ENCODE peak calls at places on chromosomes 4 and X, in six cellular contexts. C is right lobe of liver, Q is endodermal cell, W is heart right ventricle, R is H9, N is Panc1. K is an unnamed sample.

GRCh38 chrX:77014655-77015377 is 432.4 kb upstream of the FGF16 start:
- DNase-seq in N (no peak), Q (peak; percentile 72), W (no peak), C (no peak), R (peak; percentile 58), K (no peak)

GRCh38 chr4:20612313-20612712 is 87.9 kb upstream of the PACRGL start:
- DNase-seq in R (no peak), Q (no peak), W (no peak), C (no peak), N (no peak), K (no peak)

GRCh38 chr4:184598753-184599491 is 50.3 kb downstream of the CASP3 start:
- DNase-seq in N (no peak), C (no peak), W (peak; percentile 20), Q (no peak), R (no peak), K (no peak)

GRCh38 chrX:103329991-103330390 is at the start of gene TCEAL7:
- DNase-seq in W (peak; percentile 6), Q (no peak), C (no peak), R (peak; percentile 59), N (no peak), K (peak; percentile 38)

GRCh38 chr4:54224960-54225670 is 4.0 kb upstream of the PDGFRA start:
- DNase-seq in N (no peak), R (no peak), C (no peak), W (no peak), Q (peak; percentile 61), K (no peak)

GRCh38 chr4:38177792-38178665 is 217.8 kb downstream of the PTTG2 start:
- DNase-seq in Q (no peak), C (peak; percentile 73), R (no peak), W (peak; percentile 78), N (no peak), K (no peak)

GRCh38 chr4:109465065-109465464 is 31.4 kb downstream of the SEC24B start:
- DNase-seq in Q (no peak), N (no peak), W (no peak), C (no peak), R (no peak), K (no peak)

GRCh38 chr4:140637836-140638235 is 69.1 kb upstream of the UCP1 start:
- DNase-seq in R (peak; percentile 41), Q (peak; percentile 81), W (no peak), N (no peak), C (no peak), K (peak; percentile 60)

GRCh38 chrX:22674947-22675346 is 324.8 kb upstream of the DDX53 start:
- DNase-seq in R (no peak), N (no peak), Q (no peak), W (no peak), C (no peak), K (no peak)

GRCh38 chr4:4364061-4364460 is 22.8 kb upstream of the NSG1 start:
- DNase-seq in Q (no peak), W (no peak), C (no peak), N (no peak), R (no peak), K (no peak)

GRCh38 chrX:47523297-47523696 is 37.7 kb upstream of the ARAF start:
- DNase-seq in R (peak; percentile 79), N (no peak), W (peak; percentile 87), Q (peak; percentile 92), C (peak; percentile 84), K (peak; percentile 71)

GRCh38 chr4:172998527-172999469 is 169.8 kb upstream of the GALNT7 start:
- DNase-seq in C (no peak), W (no peak), N (no peak), Q (no peak), R (no peak), K (no peak)

GRCh38 chr4:62014982-62015739 is 815.0 kb downstream of the ADGRL3 start:
- DNase-seq in W (no peak), R (no peak), N (no peak), C (no peak), Q (no peak), K (no peak)

GRCh38 chr4:1593038-1593417 is 91.1 kb downstream of the FAM53A start:
- DNase-seq in N (no peak), R (no peak), C (peak; percentile 41), Q (no peak), W (peak; percentile 6), K (no peak)

GRCh38 chrX:118347131-118347530 is 1.2 kb downstream of the WDR44 start:
- DNase-seq in Q (no peak), N (no peak), W (no peak), C (no peak), R (no peak), K (no peak)

GRCh38 chrX:46733226-46733625 is 25.7 kb downstream of the SLC9A7 start:
- DNase-seq in W (no peak), Q (no peak), C (no peak), N (no peak), R (no peak), K (no peak)

GRCh38 chr4:53633608-53634007 is 42.3 kb upstream of the LNX1 start:
- DNase-seq in R (no peak), W (no peak), C (no peak), Q (no peak), N (no peak), K (no peak)

GRCh38 chr4:53905935-53906377 is 158.4 kb downstream of the CHIC2 start:
- DNase-seq in N (no peak), Q (peak; percentile 82), C (peak; percentile 74), W (peak; percentile 24), R (peak; percentile 65), K (no peak)

GRCh38 chr4:177461606-177462005 is 19.4 kb upstream of the AGA start:
- DNase-seq in C (no peak), W (no peak), N (no peak), Q (no peak), R (no peak), K (no peak)

DNA sequence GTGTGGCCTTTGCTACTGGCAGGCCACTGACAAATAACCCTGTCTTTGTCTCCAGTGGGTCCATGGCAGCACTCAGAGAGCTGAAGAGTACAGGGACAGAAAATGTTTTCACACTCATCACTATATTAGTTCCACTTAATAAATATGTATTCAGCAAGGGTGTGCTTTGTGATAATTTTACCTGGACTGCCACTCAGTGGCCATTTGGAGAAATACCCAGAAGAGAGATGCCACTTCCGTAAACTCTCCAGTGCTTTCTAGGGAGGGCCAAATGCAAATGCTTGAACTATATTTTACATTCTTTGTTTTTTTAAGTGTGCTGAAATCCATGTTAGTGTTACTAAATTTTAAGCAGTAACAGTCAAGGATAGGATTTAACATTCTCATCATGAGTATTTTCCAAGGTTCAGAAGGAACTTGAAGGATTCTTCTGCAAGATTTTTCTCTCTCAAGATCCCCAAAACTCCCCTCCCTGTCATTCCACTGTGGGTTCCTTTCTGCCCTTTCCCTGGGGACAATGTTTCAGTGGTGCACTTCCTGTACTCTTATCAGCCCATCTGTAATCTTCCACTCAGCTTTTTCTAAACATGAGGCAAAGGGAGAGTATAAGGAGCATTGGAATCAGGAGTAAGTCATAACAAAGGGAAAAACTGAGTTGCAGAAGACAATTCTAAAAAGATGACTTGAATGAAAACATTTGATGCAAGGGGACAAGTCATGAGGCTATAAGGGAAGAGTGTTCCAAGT is 46.0 kb downstream of the TFDP3 start:
- DNase-seq in N (no peak), C (no peak), R (no peak), Q (peak; percentile 44), W (no peak), K (no peak)
- TF ChIP-seq CTCF in N (peak; percentile 66), C (peak; percentile 36), R (peak; percentile 84), Q (peak; percentile 84), W (peak; percentile 37), K (no peak)

DNA sequence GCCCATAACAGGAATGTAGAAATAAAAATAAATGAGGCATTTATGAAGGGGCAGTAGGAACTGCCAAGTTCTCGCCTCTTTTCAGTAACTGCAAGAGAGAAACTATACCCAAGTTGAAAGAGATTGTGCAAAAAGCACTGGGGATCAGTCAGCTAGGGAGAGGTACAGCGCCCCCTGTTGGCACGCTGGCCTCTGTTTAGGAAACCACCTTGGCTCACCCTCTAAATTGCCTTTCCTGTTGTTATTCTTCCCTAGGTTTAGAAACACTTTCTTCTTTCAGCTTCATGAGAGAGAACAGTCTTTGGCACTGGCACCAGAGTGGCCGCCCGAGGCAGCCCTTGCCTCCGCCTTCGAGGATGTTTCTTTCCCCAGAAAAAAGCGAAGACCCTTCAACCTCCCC is 348.5 kb downstream of the MID1IP1 start:
- DNase-seq in N (peak; percentile 12), W (peak; percentile 79), C (peak; percentile 52), R (peak; percentile 76), Q (peak; percentile 93), K (peak; percentile 59)
- H3K27me3 ChIP-seq in N (no peaks in the 10 kb centered on the region), W (no peaks in the 10 kb centered on the region), C (peaks cover 4% of the 10 kb centered on the region), R (no peaks in the 10 kb centered on the region), Q (no peaks in the 10 kb centered on the region), K (no peaks in the 10 kb centered on the region)

DNA sequence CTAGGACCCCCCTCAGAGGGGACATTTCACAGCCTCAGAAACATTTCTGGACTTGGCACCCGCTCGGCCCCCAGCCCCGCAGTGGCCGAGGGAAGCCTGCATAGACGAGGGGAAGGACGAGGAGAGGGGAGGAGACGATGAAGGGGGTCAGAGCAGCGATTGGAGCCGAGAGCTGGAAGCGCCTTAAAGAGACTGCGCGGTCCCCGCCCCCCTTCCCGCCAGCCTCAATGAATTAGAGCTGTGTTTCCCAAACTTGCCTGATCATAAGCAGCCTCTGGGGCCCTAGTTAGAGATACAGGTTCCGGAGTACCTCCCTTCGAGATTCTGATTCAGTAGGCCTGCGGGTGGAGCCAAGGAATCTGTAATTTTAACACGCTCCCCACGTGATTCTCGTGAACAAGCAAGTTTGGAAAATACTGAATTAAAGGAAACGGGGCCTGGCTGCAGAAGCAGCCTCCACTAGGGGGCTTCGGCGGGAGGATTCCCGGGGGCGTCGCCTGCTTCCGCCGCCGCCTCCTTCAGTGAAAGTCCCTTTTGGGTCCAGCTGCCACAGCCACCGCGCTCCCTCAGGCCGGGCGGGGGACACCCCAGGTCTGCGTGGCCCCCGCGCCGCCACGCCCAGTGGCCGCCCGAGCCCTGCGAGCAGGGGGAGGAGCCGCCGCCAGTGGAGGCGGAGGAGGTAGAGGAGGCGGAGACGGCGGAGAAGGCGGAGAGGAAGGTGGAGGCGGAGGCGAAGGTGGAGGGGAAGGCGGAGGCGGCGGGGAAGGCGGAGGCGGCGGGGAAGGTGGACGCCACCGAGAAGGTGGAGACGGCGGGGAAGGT is at the start of gene USP27X:
- DNase-seq in W (peak; percentile 78), C (peak; percentile 78), R (peak; percentile 72), Q (peak; percentile 88), N (peak; percentile 48), K (peak; percentile 77)
- TF ChIP-seq CTCF in W (peak; percentile 49), C (peak; percentile 29), R (peak; percentile 71), Q (peak; percentile 82), N (peak; percentile 70), K (peak; percentile 46)

DNA sequence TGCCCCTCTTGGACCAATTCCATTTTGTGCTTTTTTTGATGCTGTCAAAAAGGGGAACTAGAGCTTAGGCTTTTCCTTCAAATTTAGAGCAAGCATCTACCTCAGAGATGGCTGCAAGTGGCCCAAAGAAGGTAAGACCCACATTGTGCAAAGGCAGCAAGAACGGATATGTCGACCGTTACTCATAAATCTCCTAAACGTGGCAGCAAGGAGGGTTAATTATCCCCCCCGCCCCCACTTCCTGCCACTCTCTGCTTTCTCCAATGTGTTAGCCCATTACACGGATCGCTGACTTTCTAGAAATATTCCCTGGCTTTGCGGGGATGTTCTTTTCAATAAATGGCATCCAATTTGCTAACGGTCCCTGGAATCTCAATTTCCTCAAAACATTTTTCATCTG is 4.4 kb downstream of the CHRDL1 start:
- DNase-seq in N (no peak), Q (no peak), W (no peak), R (no peak), C (no peak), K (no peak)
- H3K27me3 ChIP-seq in N (peaks cover 4% of the 10 kb centered on the region), Q (peaks cover 27% of the 10 kb centered on the region), W (peaks cover 3% of the 10 kb centered on the region), R (no peaks in the 10 kb centered on the region), C (no peaks in the 10 kb centered on the region), K (peaks cover 81% of the 10 kb centered on the region)

GRCh38 chrX:40867352-40867751 is 132.0 kb upstream of the MED14 start:
- DNase-seq in C (no peak), R (no peak), Q (no peak), W (no peak), N (no peak), K (no peak)
- TF ChIP-seq CTCF in C (no peak), R (no peak), Q (no peak), W (no peak), N (no peak), K (no peak)

GRCh38 chr4:151147000-151147399 is 47.6 kb downstream of the RPS3A start:
- DNase-seq in R (no peak), C (no peak), Q (no peak), N (no peak), W (no peak), K (no peak)
- H3K27me3 ChIP-seq in R (no peaks in the 10 kb centered on the region), C (no peaks in the 10 kb centered on the region), Q (no peaks in the 10 kb centered on the region), N (no peaks in the 10 kb centered on the region), W (no peaks in the 10 kb centered on the region), K (no peaks in the 10 kb centered on the region)